ENCODE peak calls at places on chromosomes 5 and 9, in eight cellular contexts. A is hepatocyte, U is fibroblast of the conjunctiva, D is psoas muscle, L is iPS-NIHi11, C is COR-L47, E is amniotic stem cell, S is frontal cortex. X is an unnamed sample.

GRCh38 chr5:139459451-139459934 is 3.0 kb downstream of the ECSCR start:
- DNase-seq in E (no peak), L (no peak), U (no peak), S (no peak), C (no peak), A (no peak), D (no peak), X (no peak)

GRCh38 chr5:168427224-168427623 is 59.0 kb upstream of the RARS1 start:
- DNase-seq in L (no peak), A (no peak), S (no peak), C (no peak), E (no peak), D (no peak), U (no peak), X (no peak)

GRCh38 chr9:14066815-14067214 is 247.1 kb downstream of the NFIB start:
- DNase-seq in A (no peak), E (no peak), D (no peak), S (no peak), C (peak), L (no peak), U (no peak), X (no peak)

GRCh38 chr5:108345541-108346171 is 36.2 kb downstream of the FBXL17 start:
- DNase-seq in S (peak), E (peak), A (peak), L (peak), C (peak), U (peak), D (no peak), X (peak)

GRCh38 chr5:1930501-1930879 is 47.8 kb upstream of the IRX4 start:
- DNase-seq in E (no peak), D (peak), L (peak), U (no peak), A (no peak), S (no peak), C (no peak), X (no peak)

GRCh38 chr5:122470365-122470764 is 158.3 kb downstream of the SNCAIP start:
- DNase-seq in D (no peak), U (no peak), C (no peak), L (no peak), S (no peak), E (no peak), A (no peak), X (no peak)

GRCh38 chr9:127664324-127664677 is 42.5 kb upstream of the CFAP157 start:
- DNase-seq in C (no peak), D (no peak), A (no peak), L (no peak), S (no peak), E (no peak), U (no peak), X (no peak)

GRCh38 chr9:13369426-13369825 is 89.9 kb upstream of the MPDZ start:
- DNase-seq in U (no peak), E (no peak), D (no peak), A (no peak), S (no peak), C (no peak), L (no peak), X (no peak)

GRCh38 chr5:161002571-161003074 is 150.6 kb upstream of the ATP10B start:
- DNase-seq in D (no peak), E (no peak), S (no peak), U (no peak), L (no peak), C (peak), A (no peak), X (no peak)

GRCh38 chr9:114583776-114584175 is 3.8 kb upstream of the ATP6V1G1 start:
- DNase-seq in D (no peak), U (no peak), C (no peak), L (no peak), E (no peak), A (no peak), S (no peak), X (no peak)

GRCh38 chr5:143025376-143025775 is 255.2 kb downstream of the ARHGAP26 start:
- DNase-seq in A (no peak), E (no peak), D (no peak), C (no peak), L (no peak), U (no peak), S (no peak), X (no peak)

GRCh38 chr9:133347515-133347984 is 381 bp downstream of the MED22 start:
- DNase-seq in D (no peak), C (peak), U (no peak), A (peak), L (peak), S (no peak), E (no peak), X (no peak)

GRCh38 chr9:72292874-72293607 is 72.0 kb downstream of the ZFAND5 start:
- DNase-seq in L (no peak), C (no peak), U (peak), D (no peak), A (peak), S (no peak), E (no peak), X (peak)

GRCh38 chr5:142110046-142110531 is 1.5 kb downstream of the NDFIP1 start:
- DNase-seq in U (peak), D (no peak), E (no peak), L (no peak), C (no peak), S (peak), A (no peak), X (no peak)

GRCh38 chr9:72554221-72554641 is 32.8 kb downstream of the TMC1 start:
- DNase-seq in L (peak), D (no peak), A (peak), U (peak), C (no peak), E (peak), S (no peak), X (no peak)

GRCh38 chr9:87336914-87337333 is 160.7 kb upstream of the DAPK1 start:
- DNase-seq in C (peak), U (peak), A (peak), L (peak), S (no peak), D (no peak), E (peak), X (peak)

GRCh38 chr5:151471276-151471675 is 23.9 kb downstream of the SLC36A1 start:
- DNase-seq in E (no peak), L (no peak), D (no peak), U (no peak), A (no peak), C (no peak), S (no peak), X (no peak)

GRCh38 chr9:13485068-13485596 is 205.6 kb upstream of the MPDZ start:
- DNase-seq in C (no peak), U (peak), E (no peak), L (no peak), D (peak), S (no peak), A (no peak), X (peak)

GRCh38 chr9:68472119-68472518 is 68.6 kb downstream of the TMEM252 start:
- DNase-seq in U (no peak), E (no peak), S (no peak), A (no peak), D (no peak), C (no peak), L (no peak), X (no peak)

GRCh38 chr9:14438232-14438966 is 124.5 kb upstream of the NFIB start:
- DNase-seq in E (no peak), L (no peak), C (no peak), D (no peak), U (no peak), A (peak), S (no peak), X (no peak)

GRCh38 chr5:127031863-127032232 is 1.5 kb upstream of the MARCHF3 start:
- DNase-seq in L (no peak), A (no peak), D (no peak), C (no peak), E (no peak), U (no peak), S (no peak), X (no peak)

GRCh38 chr9:122777935-122778671 is 10.6 kb upstream of the OR5C1 start:
- DNase-seq in D (no peak), S (no peak), L (no peak), A (no peak), U (no peak), E (no peak), C (no peak), X (peak)

GRCh38 chr5:16934123-16934522 is 2.0 kb downstream of the MYO10 start:
- DNase-seq in A (peak), L (peak), S (peak), D (peak), C (peak), U (peak), E (peak), X (no peak)

GRCh38 chr9:85041737-85042136 is 372.2 kb downstream of the NTRK2 start:
- DNase-seq in E (no peak), A (no peak), U (no peak), S (no peak), C (no peak), L (no peak), D (no peak), X (no peak)

GRCh38 chr5:73918791-73919221 is 292.8 kb downstream of the ARHGEF28 start:
- DNase-seq in L (no peak), E (no peak), U (no peak), S (no peak), D (no peak), A (no peak), C (no peak), X (no peak)

GRCh38 chr5:157540707-157541451 is 34.7 kb downstream of the ADAM19 start:
- DNase-seq in A (no peak), S (no peak), D (peak), L (no peak), U (no peak), C (no peak), E (no peak), X (peak)

GRCh38 chr9:20041717-20042116 is 252.9 kb upstream of the SLC24A2 start:
- DNase-seq in A (peak), C (peak), L (no peak), S (no peak), E (no peak), D (no peak), U (no peak), X (no peak)

GRCh38 chr9:135047521-135047920 is 39.9 kb upstream of the OLFM1 start:
- DNase-seq in L (no peak), E (no peak), S (no peak), U (no peak), C (no peak), D (no peak), A (no peak), X (no peak)

GRCh38 chr9:16721972-16722371 is 148.5 kb downstream of the BNC2 start:
- DNase-seq in U (no peak), C (no peak), A (peak), E (no peak), D (peak), L (no peak), S (no peak), X (peak)

GRCh38 chr5:156473271-156473935 is 146.4 kb downstream of the SGCD start:
- DNase-seq in C (no peak), U (no peak), A (no peak), L (no peak), S (no peak), D (no peak), E (no peak), X (peak)

GRCh38 chr5:164235176-164235914 is 729.9 kb downstream of the MAT2B start:
- DNase-seq in S (no peak), A (peak), L (no peak), C (no peak), D (no peak), E (no peak), U (peak), X (peak)

GRCh38 chr5:14871084-14871572 is 450 bp downstream of the ANKH start:
- DNase-seq in E (no peak), L (peak), C (no peak), U (no peak), D (peak), S (no peak), A (peak), X (no peak)

X was measured in skeletal muscle cell.